ENCODE peak calls at places on chromosomes 4 and X, in four cellular contexts. C, O, F and L are unnamed samples. For H3K36me3 and H3K4me1, the result is how much of the 10 kb centered on the place peaks cover.

GRCh38 chr4:2842667-2843022 is 999 bp upstream of the ADD1 start:
- DNase-seq in C (no peak), O (no peak), F (peak), L (no peak)

GRCh38 chr4:151144329-151145072 is 45.1 kb downstream of the RPS3A start:
- DNase-seq in C (no peak), O (no peak), F (no peak), L (no peak)

GRCh38 chrX:118847676-118848075 is 24.1 kb downstream of the ZCCHC12 start:
- DNase-seq in C (no peak), O (peak), F (peak), L (no peak)

GRCh38 chrX:53440631-53441517 is 6.7 kb upstream of the HSD17B10 start:
- DNase-seq in C (peak), O (peak), F (peak), L (no peak)

GRCh38 chrX:41351923-41352322 is 18.0 kb downstream of the DDX3X start:
- DNase-seq in C (no peak), O (no peak), F (no peak), L (no peak)

GRCh38 chr4:126564283-126564854 is 1068.4 kb upstream of the INTU start:
- DNase-seq in C (no peak), O (no peak), F (no peak), L (peak)

GRCh38 chr4:114019276-114019971 is 40.0 kb upstream of the ARSJ start:
- DNase-seq in C (no peak), O (peak), F (no peak), L (no peak)

GRCh38 chr4:48296330-48296729 is 26.7 kb upstream of the TEC start:
- DNase-seq in C (no peak), O (no peak), F (no peak), L (no peak)

GRCh38 chrX:7515681-7516413 is 327.1 kb upstream of the VCX start:
- DNase-seq in C (no peak), O (no peak), F (no peak), L (no peak)

GRCh38 chr4:55615008-55615407 is 21.1 kb downstream of the NMU start:
- DNase-seq in C (no peak), O (no peak), F (no peak), L (no peak)

GRCh38 chrX:96684339-96685204 is at the start of gene DIAPH2:
- DNase-seq in C (peak), O (peak), F (peak), L (peak)

GRCh38 chrX:132034648-132035047 is 11.5 kb downstream of the STK26 start:
- DNase-seq in C (no peak), O (no peak), F (no peak), L (no peak)

GRCh38 chrX:45743081-45743533 is 542.4 kb upstream of the DIPK2B start:
- DNase-seq in C (no peak), O (no peak), F (no peak), L (no peak)

GRCh38 chrX:25198253-25198652 is 182.5 kb upstream of the ARX start:
- DNase-seq in C (no peak), O (no peak), F (no peak), L (no peak)

GRCh38 chr4:113673450-113673849 is 88.1 kb downstream of the CAMK2D start:
- DNase-seq in C (no peak), O (no peak), F (peak), L (peak)

GRCh38 chrX:56066016-56066415 is 166.1 kb upstream of the KLF8 start:
- DNase-seq in C (no peak), O (no peak), F (no peak), L (no peak)

GRCh38 chr4:5885733-5886132 is 7.2 kb downstream of the CRMP1 start:
- DNase-seq in C (no peak), O (no peak), F (no peak), L (no peak)

GRCh38 chr4:16194199-16194598 is 32.1 kb downstream of the TAPT1 start:
- DNase-seq in C (peak), O (peak), F (no peak), L (no peak)

GRCh38 chr4:10179957-10180602 is 63.5 kb upstream of the WDR1 start:
- DNase-seq in C (no peak), O (peak), F (no peak), L (no peak)

GRCh38 chr4:51843309-51844156 is 580 bp downstream of the DCUN1D4 start:
- DNase-seq in C (peak), O (peak), F (peak), L (peak)

GRCh38 chr4:176309046-176309445 is 10.7 kb upstream of the SPCS3 start:
- DNase-seq in C (no peak), O (no peak), F (no peak), L (no peak)

GRCh38 chr4:59925290-59925689 is 1274.8 kb upstream of the ADGRL3 start:
- DNase-seq in C (no peak), O (no peak), F (no peak), L (no peak)

GRCh38 chr4:140222175-140222574 is 68.2 kb upstream of the MAML3 start:
- DNase-seq in C (no peak), O (peak), F (no peak), L (no peak)

GRCh38 chr4:26397086-26397485 is 76.3 kb downstream of the RBPJ start:
- DNase-seq in C (no peak), O (no peak), F (no peak), L (no peak)

GRCh38 chrX:13967636-13968035 is 62.1 kb downstream of the GEMIN8 start:
- DNase-seq in C (no peak), O (no peak), F (no peak), L (no peak)

GRCh38 chr4:140260227-140260626 is 106.2 kb upstream of the MAML3 start:
- DNase-seq in C (no peak), O (peak), F (no peak), L (no peak)

GRCh38 chr4:183758006-183758734 is 99.1 kb downstream of the TRAPPC11 start:
- DNase-seq in C (peak), O (peak), F (peak), L (no peak)

GRCh38 chrX:69018416-69019072 is 146.7 kb downstream of the PJA1 start:
- DNase-seq in C (no peak), O (peak), F (no peak), L (no peak)

GRCh38 chr4:105933083-105933482 is 37.8 kb downstream of the NPNT start:
- DNase-seq in C (no peak), O (no peak), F (no peak), L (no peak)

GRCh38 chrX:1465261-1466231 is 12.8 kb upstream of the ASMTL start:
- DNase-seq in C (no peak), O (no peak), F (no peak), L (no peak)

GRCh38 chr4:142840516-142841123 is 5.5 kb downstream of the INPP4B start:
- DNase-seq in C (no peak), O (peak), F (peak), L (no peak)

GRCh38 chrX:149704664-149705063 is 7.2 kb upstream of the MAGEA11 start:
- DNase-seq in C (no peak), O (no peak), F (no peak), L (no peak)

GRCh38 chr4:154082760-154083530 is 294.1 kb upstream of the SFRP2 start:
- DNase-seq in C (no peak), O (no peak), F (peak), L (peak)

GRCh38 chr4:125590158-125590557 is 275.4 kb downstream of the FAT4 start:
- DNase-seq in C (no peak), O (no peak), F (no peak), L (no peak)

DNA sequence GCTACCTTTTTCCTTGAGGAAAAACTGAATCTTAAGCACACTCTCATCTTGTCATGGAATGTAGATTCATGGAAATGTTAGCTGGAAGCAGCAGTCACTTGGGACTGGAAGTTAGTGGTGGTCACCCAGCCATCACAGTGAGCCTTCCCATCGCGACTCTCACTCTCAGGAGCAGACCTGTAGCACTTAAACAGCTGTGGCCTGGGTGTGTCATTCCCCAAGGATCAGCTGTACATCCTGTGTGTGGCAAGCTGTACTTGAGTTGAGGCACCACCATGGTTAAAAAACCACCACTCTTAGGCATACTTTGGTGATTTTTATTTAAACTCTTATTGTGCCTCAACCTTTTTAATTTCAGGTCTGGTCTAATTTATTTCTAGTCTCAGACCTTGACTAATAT is 46.7 kb downstream of the JADE1 start:
- DNase-seq in C (no peak), O (no peak), F (no peak), L (no peak)
- H3K36me3 ChIP-seq in C (under half), O (under half), F (under half), L (half or more)

GRCh38 chr4:46946914-46947313 is 37.9 kb upstream of the COX7B2 start:
- DNase-seq in C (no peak), O (peak), F (no peak), L (no peak)

GRCh38 chr4:46953564-46953963 is 39.8 kb downstream of the GABRA4 start:
- DNase-seq in C (no peak), O (no peak), F (no peak), L (no peak)

GRCh38 chr4:46950826-46951225 is 41.8 kb upstream of the COX7B2 start:
- DNase-seq in C (no peak), O (no peak), F (no peak), L (no peak)

GRCh38 chr4:46945062-46945461 is 36.0 kb upstream of the COX7B2 start:
- DNase-seq in C (peak), O (no peak), F (no peak), L (peak)

GRCh38 chr4:46949822-46950221 is 40.8 kb upstream of the COX7B2 start:
- DNase-seq in C (no peak), O (no peak), F (no peak), L (no peak)
- H3K4me1 ChIP-seq in C (under half), O (under half), F (under half), L (under half)

GRCh38 chr4:38610844-38611550 is 53.0 kb upstream of the KLF3 start:
- DNase-seq in C (no peak), O (no peak), F (no peak), L (no peak)
- H3K4me3 ChIP-seq in C (no peak), O (no peak), F (no peak), L (no peak)

GRCh38 chr4:13618212-13618806 is 9.2 kb downstream of the BOD1L1 start:
- DNase-seq in C (no peak), O (no peak), F (no peak), L (no peak)
- H3K36me3 ChIP-seq in C (under half), O (half or more), F (under half), L (under half)

DNA sequence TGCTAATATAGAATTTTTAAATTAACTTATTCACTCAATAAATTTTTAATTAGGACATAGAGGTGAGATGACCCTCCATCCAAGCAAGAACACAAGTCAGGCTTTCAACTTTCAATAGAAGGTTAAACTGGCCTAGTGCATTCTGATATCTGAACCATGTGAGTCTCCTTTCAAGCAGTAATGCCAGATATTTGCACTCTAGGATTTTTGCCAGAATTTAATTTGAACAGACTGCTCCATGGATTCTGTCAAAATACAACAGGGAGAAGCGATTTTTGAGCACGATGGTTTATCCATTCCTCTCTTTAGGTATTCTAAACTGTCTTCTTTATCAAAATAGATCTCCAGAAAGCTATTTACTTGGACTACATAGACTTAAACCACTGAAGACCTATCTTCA is 72.0 kb upstream of the DCLK2 start:
- DNase-seq in C (no peak), O (peak), F (no peak), L (no peak)
- H3K4me1 ChIP-seq in C (under half), O (under half), F (under half), L (under half)

DNA sequence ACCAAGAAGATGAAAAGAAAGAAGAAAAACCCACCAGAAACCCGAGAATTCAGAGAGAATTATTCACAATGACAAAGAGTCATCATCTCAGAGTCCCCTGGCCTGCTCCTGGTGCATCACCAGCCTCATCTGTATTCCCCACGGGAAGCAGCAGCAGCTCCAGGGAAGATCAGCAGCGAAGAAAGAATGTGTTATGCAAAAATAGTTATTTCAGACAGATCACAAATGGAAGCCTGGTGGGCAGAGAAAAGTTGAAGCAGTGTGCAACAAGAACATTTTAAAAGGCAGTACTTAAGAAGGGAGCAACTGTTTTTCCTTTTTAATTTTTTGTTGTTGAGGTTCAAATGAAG is 189.2 kb downstream of the PPP3CA start:
- DNase-seq in C (no peak), O (no peak), F (no peak), L (peak)
- H3K4me3 ChIP-seq in C (no peak), O (no peak), F (no peak), L (no peak)

GRCh38 chr4:865572-865971 is 39.6 kb upstream of the CPLX1 start:
- DNase-seq in C (no peak), O (no peak), F (no peak), L (no peak)
- H3K36me3 ChIP-seq in C (half or more), O (under half), F (under half), L (under half)

GRCh38 chrX:154733072-154733425 is 17.8 kb downstream of the GAB3 start:
- DNase-seq in C (no peak), O (no peak), F (no peak), L (no peak)
- H3K4me1 ChIP-seq in C (half or more), O (under half), F (under half), L (under half)

GRCh38 chrX:17654116-17654515 is 83.2 kb upstream of the SCML1 start:
- DNase-seq in C (no peak), O (no peak), F (no peak), L (peak)

GRCh38 chrX:17656556-17656955 is 80.7 kb upstream of the SCML1 start:
- DNase-seq in C (no peak), O (no peak), F (no peak), L (no peak)

GRCh38 chrX:17656035-17656418 is 81.3 kb upstream of the SCML1 start:
- DNase-seq in C (no peak), O (peak), F (peak), L (no peak)

DNA sequence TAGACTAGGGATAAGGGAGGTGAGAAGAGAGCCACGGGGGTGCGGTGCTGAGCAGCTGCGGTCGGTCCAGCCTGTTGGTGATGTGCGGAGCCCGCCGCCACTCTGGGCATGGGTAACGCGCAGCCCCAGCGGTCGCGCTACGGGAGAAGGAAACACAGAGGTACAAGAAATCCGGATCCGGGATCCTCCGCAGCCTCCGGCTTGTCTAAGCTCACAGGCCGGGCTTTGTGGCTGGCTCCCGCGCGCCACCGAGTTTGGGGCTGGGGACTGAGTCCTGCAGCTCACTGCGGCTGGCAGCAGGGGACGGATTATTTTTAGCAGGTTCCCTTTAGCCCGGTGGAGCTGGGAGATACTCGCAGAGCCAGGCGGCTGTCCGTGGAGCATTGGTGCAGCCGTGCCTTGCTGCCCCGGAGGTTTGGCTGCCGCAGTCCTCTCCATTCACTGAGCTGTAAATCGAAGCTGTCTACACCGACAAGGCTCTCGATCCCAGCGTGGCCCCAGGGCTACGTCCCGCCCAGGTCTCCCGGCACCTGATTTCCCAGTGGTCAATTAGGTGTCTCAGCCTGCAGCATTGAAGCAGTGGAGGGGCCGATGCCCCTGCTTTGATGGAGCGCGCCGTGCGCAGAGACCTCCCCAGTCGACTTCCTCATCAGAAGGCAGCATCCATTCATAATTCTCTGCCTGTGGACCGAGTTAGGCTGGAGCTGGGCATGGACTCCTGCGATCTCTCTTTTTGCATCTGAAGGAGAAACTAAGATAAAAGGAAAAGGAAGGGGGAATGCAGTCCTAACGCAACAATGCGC is 81.9 kb upstream of the SCML1 start:
- DNase-seq in C (no peak), O (peak), F (peak), L (no peak)
- H3K4me3 ChIP-seq in C (peak), O (peak), F (peak), L (peak)

GRCh38 chrX:11329016-11329415 is 35.8 kb downstream of the AMELX start:
- DNase-seq in C (no peak), O (no peak), F (no peak), L (no peak)
- H3K36me3 ChIP-seq in C (under half), O (under half), F (under half), L (under half)